ENCODE peak calls at places on chromosomes 11 and 22, in four cellular contexts. N, E, X and V are unnamed samples. For H3K79me2, the result is how much of the 10 kb centered on the place peaks cover.

GRCh38 chr11:67404515-67405195 is 772 bp downstream of the TBC1D10C start:
- DNase-seq in N (no peak), E (no peak), X (no peak), V (no peak)

GRCh38 chr11:111327908-111328624 is 29.7 kb downstream of the POU2AF3 start:
- DNase-seq in N (no peak), E (peak), X (peak), V (peak)

GRCh38 chr11:32433249-32434115 is 1.9 kb downstream of the WT1 start:
- DNase-seq in N (peak), E (no peak), X (no peak), V (no peak)

GRCh38 chr11:19025799-19026406 is 34.6 kb downstream of the MRGPRX2 start:
- DNase-seq in N (no peak), E (no peak), X (no peak), V (no peak)

GRCh38 chr11:80282643-80283042 is 841.8 kb upstream of the TENM4 start:
- DNase-seq in N (no peak), E (peak), X (no peak), V (no peak)

GRCh38 chr11:62001450-62002178 is 34.2 kb upstream of the FTH1 start:
- DNase-seq in N (no peak), E (no peak), X (no peak), V (no peak)

GRCh38 chr11:22624742-22625447 is 728 bp downstream of the FANCF start:
- DNase-seq in N (peak), E (peak), X (peak), V (peak)

GRCh38 chr11:101442171-101442570 is 141.6 kb downstream of the TRPC6 start:
- DNase-seq in N (no peak), E (no peak), X (peak), V (no peak)

GRCh38 chr22:32512267-32512982 is 37.8 kb downstream of the FBXO7 start:
- DNase-seq in N (no peak), E (no peak), X (no peak), V (no peak)

GRCh38 chr11:69259072-69259471 is 34.9 kb upstream of the MYEOV start:
- DNase-seq in N (no peak), E (no peak), X (no peak), V (no peak)

GRCh38 chr11:12704049-12704448 is 29.8 kb downstream of the TEAD1 start:
- DNase-seq in N (no peak), E (no peak), X (peak), V (no peak)

GRCh38 chr11:107182983-107183382 is 164.7 kb upstream of the GUCY1A2 start:
- DNase-seq in N (no peak), E (no peak), X (no peak), V (no peak)

GRCh38 chr11:1088927-1089737 is 14.5 kb downstream of the MUC2 start:
- DNase-seq in N (no peak), E (no peak), X (no peak), V (no peak)

GRCh38 chr11:62217191-62217748 is 8.8 kb downstream of the SCGB2A1 start:
- DNase-seq in N (no peak), E (peak), X (no peak), V (no peak)

GRCh38 chr11:33635161-33635560 is 65.5 kb downstream of the C11orf91 start:
- DNase-seq in N (no peak), E (no peak), X (no peak), V (no peak)

GRCh38 chr11:2400761-2401435 is 348 bp downstream of the TSSC4 start:
- DNase-seq in N (no peak), E (no peak), X (no peak), V (no peak)

GRCh38 chr11:119248750-119249670 is 42.9 kb downstream of the CBL start:
- DNase-seq in N (no peak), E (no peak), X (no peak), V (no peak)

GRCh38 chr11:2850366-2850765 is 35.2 kb downstream of the CDKN1C start:
- DNase-seq in N (no peak), E (no peak), X (no peak), V (no peak)

GRCh38 chr11:117829369-117829725 is 4.8 kb upstream of the FXYD2 start:
- DNase-seq in N (no peak), E (no peak), X (no peak), V (peak)

GRCh38 chr22:16699336-16699735 is 106.7 kb upstream of the CCT8L2 start:
- DNase-seq in N (no peak), E (no peak), X (no peak), V (no peak)

DNA sequence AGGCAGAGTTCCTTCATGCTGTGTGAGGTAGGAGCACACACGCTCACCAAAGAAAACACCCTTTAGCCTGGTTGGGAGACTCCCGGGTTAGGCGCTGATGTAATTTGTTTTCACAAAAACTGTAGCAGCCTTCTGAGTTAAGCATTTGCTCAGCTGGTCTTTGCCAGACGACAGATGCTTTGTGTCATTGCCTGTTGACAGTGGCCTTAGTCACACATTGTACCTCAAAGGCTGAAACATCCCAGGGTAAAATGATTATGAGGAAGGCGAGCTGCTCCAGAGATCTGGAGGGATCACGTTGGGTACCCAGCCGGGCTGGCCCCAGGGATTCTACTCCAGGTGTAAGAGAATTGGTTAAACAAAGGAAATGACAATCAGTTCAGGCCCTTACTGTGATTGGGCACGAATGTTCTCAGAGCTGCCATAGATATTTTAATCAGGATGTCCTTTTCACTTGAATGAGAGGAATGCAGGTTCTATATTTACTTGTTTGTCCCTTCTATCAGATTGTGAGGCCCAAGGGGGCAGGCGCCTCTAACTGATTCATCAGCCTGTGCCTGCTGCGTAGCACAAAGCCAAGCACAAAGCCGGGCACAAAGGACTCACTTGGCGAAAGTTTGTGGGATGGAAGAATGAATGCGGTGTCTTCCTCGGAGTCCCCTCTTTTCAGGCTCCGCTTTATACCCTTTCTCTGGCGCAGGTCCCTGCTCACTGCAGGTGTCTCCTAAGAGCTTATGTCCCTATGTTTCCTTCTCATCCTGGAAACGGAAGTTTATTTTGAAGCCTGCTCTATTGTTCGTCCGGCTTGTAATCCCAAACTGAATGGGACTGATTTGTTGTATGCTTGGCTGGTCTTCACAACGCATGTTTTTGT is 47.1 kb downstream of the ADM start:
- DNase-seq in N (peak), E (peak), X (peak), V (peak)
- H4K8ac ChIP-seq in N (peak), E (no peak), X (peak), V (peak)

GRCh38 chr22:46455453-46455852 is 82.0 kb downstream of the CELSR1 start:
- DNase-seq in N (no peak), E (no peak), X (no peak), V (no peak)

GRCh38 chr22:46453006-46453828 is 84.2 kb downstream of the CELSR1 start:
- DNase-seq in N (no peak), E (no peak), X (no peak), V (no peak)

GRCh38 chr22:46454233-46454909 is 83.0 kb downstream of the CELSR1 start:
- DNase-seq in N (no peak), E (no peak), X (no peak), V (no peak)

GRCh38 chr22:46453829-46454220 is 83.6 kb downstream of the CELSR1 start:
- DNase-seq in N (no peak), E (no peak), X (no peak), V (no peak)

GRCh38 chr22:46454910-46455269 is 82.5 kb downstream of the CELSR1 start:
- DNase-seq in N (no peak), E (no peak), X (peak), V (no peak)
- H3K79me2 ChIP-seq in N (under half), E (under half), X (under half), V (under half)

DNA sequence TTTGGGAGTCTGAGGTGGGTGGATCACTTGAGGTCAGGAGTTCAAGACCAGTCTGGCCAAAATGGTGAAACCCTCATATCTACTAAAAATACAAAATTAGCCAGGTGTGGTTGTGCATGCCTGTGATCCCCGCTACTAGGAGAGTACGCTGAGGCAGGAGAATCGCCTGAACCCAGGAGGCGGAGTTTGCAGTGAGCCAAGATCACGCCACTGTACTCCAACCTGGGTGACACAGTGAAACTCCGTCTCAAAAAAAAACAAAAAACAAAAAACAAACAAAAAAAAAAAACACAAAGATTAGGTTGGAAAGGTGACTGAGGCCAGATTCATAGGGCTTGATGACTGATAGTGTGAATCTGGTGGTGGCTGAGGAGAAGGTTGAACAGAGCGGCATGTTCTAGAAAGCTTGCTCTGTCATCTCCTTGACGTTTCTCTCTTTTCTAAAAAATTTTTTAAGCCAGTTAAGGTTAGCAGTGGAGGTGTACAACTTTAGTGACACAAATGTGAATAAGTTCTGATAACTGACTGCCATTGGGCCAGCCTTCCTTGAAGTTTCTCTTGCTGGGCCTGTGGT is 40.9 kb downstream of the TXN2 start:
- DNase-seq in N (no peak), E (no peak), X (no peak), V (no peak)
- H4K8ac ChIP-seq in N (no peak), E (no peak), X (peak), V (no peak)

GRCh38 chr11:46511352-46511751 is 82.5 kb downstream of the AMBRA1 start:
- DNase-seq in N (no peak), E (no peak), X (no peak), V (no peak)

GRCh38 chr11:46514370-46514769 is 79.5 kb downstream of the AMBRA1 start:
- DNase-seq in N (no peak), E (no peak), X (no peak), V (no peak)

GRCh38 chr11:46513934-46514342 is 79.9 kb downstream of the AMBRA1 start:
- DNase-seq in N (no peak), E (peak), X (no peak), V (no peak)

GRCh38 chr11:46508360-46508759 is 85.5 kb downstream of the AMBRA1 start:
- DNase-seq in N (no peak), E (peak), X (no peak), V (no peak)

GRCh38 chr11:46512261-46512881 is 81.5 kb downstream of the AMBRA1 start:
- DNase-seq in N (no peak), E (no peak), X (no peak), V (no peak)
- H3K79me2 ChIP-seq in N (under half), E (under half), X (under half), V (under half)

GRCh38 chr22:40610329-40610850 is 26.1 kb downstream of the MRTFA start:
- DNase-seq in N (no peak), E (no peak), X (no peak), V (no peak)

GRCh38 chr22:40616578-40616977 is 19.9 kb downstream of the MRTFA start:
- DNase-seq in N (no peak), E (no peak), X (no peak), V (no peak)

GRCh38 chr22:40611606-40612005 is 24.9 kb downstream of the MRTFA start:
- DNase-seq in N (no peak), E (no peak), X (no peak), V (no peak)

GRCh38 chr22:40612291-40612740 is 24.2 kb downstream of the MRTFA start:
- DNase-seq in N (no peak), E (no peak), X (no peak), V (no peak)

DNA sequence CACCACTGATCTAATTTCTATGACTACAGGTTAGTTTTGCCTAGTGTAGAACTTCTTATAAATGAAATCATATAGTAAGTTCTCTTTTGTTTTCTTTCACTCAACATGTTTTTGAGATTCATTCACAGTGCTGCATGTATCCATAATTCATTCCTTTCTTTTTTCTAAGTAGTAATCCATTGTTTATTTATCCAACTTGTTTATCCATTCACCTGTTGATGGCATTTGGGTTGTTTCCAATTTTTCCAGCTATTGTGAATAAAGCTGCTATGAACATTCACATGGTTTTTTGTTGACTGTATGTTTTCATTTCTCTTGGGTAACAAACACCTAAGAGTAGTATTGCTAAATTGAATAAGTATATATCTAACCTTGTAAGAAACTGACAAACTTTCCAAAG is 23.5 kb downstream of the MRTFA start:
- DNase-seq in N (no peak), E (no peak), X (no peak), V (no peak)
- H4K8ac ChIP-seq in N (no peak), E (no peak), X (no peak), V (no peak)

GRCh38 chr22:30751529-30751928 is 56.9 kb downstream of the OSBP2 start:
- DNase-seq in N (no peak), E (no peak), X (no peak), V (no peak)

GRCh38 chr22:30752771-30753170 is 58.1 kb downstream of the OSBP2 start:
- DNase-seq in N (no peak), E (no peak), X (no peak), V (no peak)

GRCh38 chr22:30753701-30754100 is 59.0 kb downstream of the OSBP2 start:
- DNase-seq in N (no peak), E (no peak), X (no peak), V (no peak)

GRCh38 chr22:30747493-30747892 is 52.8 kb downstream of the OSBP2 start:
- DNase-seq in N (no peak), E (no peak), X (no peak), V (peak)

DNA sequence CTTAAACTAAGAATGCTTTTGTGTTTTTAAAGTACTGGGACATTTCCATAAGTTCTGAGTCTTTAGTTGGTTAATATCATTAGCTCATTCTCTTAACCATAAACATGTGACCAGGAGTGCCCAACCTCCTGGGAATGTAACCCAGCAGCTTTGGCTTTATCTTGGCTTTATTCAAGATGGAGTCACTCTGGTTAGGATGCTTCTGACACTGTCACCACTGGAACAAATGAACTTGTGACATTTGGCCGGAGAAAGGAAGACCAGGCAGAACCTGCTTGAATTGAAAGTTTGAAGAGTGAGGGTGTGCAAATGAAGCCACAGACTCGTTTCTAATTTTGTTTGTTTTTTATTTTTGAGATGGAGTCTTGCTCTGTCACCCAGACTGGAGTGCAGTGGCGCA is 54.6 kb downstream of the OSBP2 start:
- DNase-seq in N (no peak), E (no peak), X (no peak), V (no peak)
- H3K79me2 ChIP-seq in N (under half), E (under half), X (under half), V (under half)

GRCh38 chr11:15889353-15889752 is 467.0 kb downstream of the SOX6 start:
- DNase-seq in N (no peak), E (no peak), X (no peak), V (no peak)

GRCh38 chr11:15896026-15896425 is 460.3 kb downstream of the SOX6 start:
- DNase-seq in N (no peak), E (no peak), X (no peak), V (no peak)

GRCh38 chr11:15889972-15890371 is 466.4 kb downstream of the SOX6 start:
- DNase-seq in N (no peak), E (no peak), X (no peak), V (no peak)

GRCh38 chr11:15896544-15896943 is 459.8 kb downstream of the SOX6 start:
- DNase-seq in N (no peak), E (no peak), X (no peak), V (no peak)

DNA sequence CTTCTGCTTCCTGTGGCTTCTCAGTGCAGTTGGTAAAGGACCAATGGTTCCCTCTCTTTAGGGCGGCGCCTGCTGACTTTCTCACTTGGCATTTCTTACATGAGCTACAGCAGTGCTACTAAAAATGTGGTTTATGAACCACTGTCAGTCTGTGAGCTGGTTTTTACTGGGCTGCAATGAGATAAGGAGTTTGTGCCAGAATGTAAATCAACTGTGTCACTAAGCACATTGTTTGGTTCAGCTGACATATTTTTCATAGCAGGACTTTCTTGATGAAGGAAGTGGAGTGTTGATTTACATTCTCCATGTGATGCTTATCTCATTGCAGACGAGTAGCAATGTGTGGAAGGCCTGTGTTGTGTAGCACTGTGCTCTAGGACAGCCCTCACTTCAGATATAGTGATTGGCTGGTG is 463.3 kb downstream of the SOX6 start:
- DNase-seq in N (no peak), E (no peak), X (peak), V (no peak)
- H4K8ac ChIP-seq in N (no peak), E (no peak), X (no peak), V (no peak)

GRCh38 chr11:9251306-9251705 is 13.8 kb downstream of the DENND5A start:
- DNase-seq in N (no peak), E (no peak), X (no peak), V (no peak)
- H3K79me2 ChIP-seq in N (under half), E (under half), X (under half), V (under half)